ENCODE peak calls at places on chromosomes 1 and 21, in seven cellular contexts. E is HEK293T, I is K562, J is H1, L is HCT116, T is GM12878, X is HepG2. M is an unnamed sample.

GRCh38 chr21:41761211-41762181 is 5.4 kb downstream of the RIPK4 start:
- DNase-seq in J (no peak), I (no peak), E (no peak), T (no peak), X (peak), L (no peak), M (no peak)

GRCh38 chr1:210754931-210755670 is 378.8 kb downstream of the KCNH1 start:
- DNase-seq in E (no peak), L (no peak), X (no peak), T (no peak), J (no peak), I (no peak), M (no peak)

GRCh38 chr21:45303751-45304150 is 16.1 kb upstream of the POFUT2 start:
- DNase-seq in L (no peak), J (no peak), X (no peak), E (no peak), T (no peak), I (no peak), M (no peak)

GRCh38 chr1:25563330-25564215 is 20.2 kb downstream of the LDLRAP1 start:
- DNase-seq in T (no peak), E (no peak), X (no peak), J (no peak), I (no peak), L (no peak), M (no peak)

GRCh38 chr21:15276243-15276642 is 211.4 kb upstream of the NRIP1 start:
- DNase-seq in J (no peak), E (no peak), I (no peak), X (no peak), T (no peak), L (no peak), M (no peak)

GRCh38 chr1:206834711-206835110 is 30.7 kb upstream of the IL20 start:
- DNase-seq in I (no peak), T (no peak), J (peak), L (no peak), E (no peak), X (no peak), M (no peak)

GRCh38 chr1:69263982-69264381 is 303.7 kb upstream of the LRRC7 start:
- DNase-seq in J (no peak), X (no peak), L (no peak), I (no peak), T (no peak), E (peak), M (no peak)

GRCh38 chr1:110347182-110347893 is 8.2 kb downstream of the RBM15 start:
- DNase-seq in I (peak), E (no peak), L (no peak), X (no peak), J (no peak), T (no peak), M (no peak)

GRCh38 chr1:203216274-203217138 is 13.0 kb downstream of the CHIT1 start:
- DNase-seq in I (peak), E (peak), T (peak), J (peak), X (peak), L (peak), M (peak)

GRCh38 chr21:45378258-45378966 is 26.6 kb upstream of the COL18A1 start:
- DNase-seq in X (no peak), L (no peak), T (no peak), I (no peak), E (no peak), J (peak), M (peak)

GRCh38 chr1:45299981-45300668 is 26.6 kb upstream of the HPDL start:
- DNase-seq in J (peak), X (peak), L (peak), E (peak), T (no peak), I (peak), M (no peak)

GRCh38 chr1:171740987-171741871 is 636 bp downstream of the VAMP4 start:
- DNase-seq in E (peak), X (peak), I (peak), T (peak), L (no peak), J (no peak), M (no peak)

GRCh38 chr1:239757711-239758110 is 334.0 kb upstream of the FMN2 start:
- DNase-seq in X (no peak), T (no peak), L (no peak), J (no peak), I (no peak), E (no peak), M (no peak)

GRCh38 chr1:64915381-64916274 is 50.7 kb downstream of the JAK1 start:
- DNase-seq in L (no peak), T (no peak), J (no peak), E (no peak), X (peak), I (no peak), M (no peak)

GRCh38 chr1:230084408-230085177 is 17.6 kb downstream of the GALNT2 start:
- DNase-seq in I (no peak), J (no peak), E (no peak), T (no peak), X (peak), L (peak), M (no peak)

GRCh38 chr1:23908453-23909341 is 4.5 kb downstream of the CNR2 start:
- DNase-seq in L (no peak), I (peak), X (no peak), J (no peak), T (peak), E (no peak), M (no peak)

GRCh38 chr1:27873671-27874384 is 1.5 kb downstream of the THEMIS2 start:
- DNase-seq in I (no peak), T (no peak), L (no peak), E (no peak), X (no peak), J (no peak), M (no peak)

GRCh38 chr1:31834501-31834900 is 18.7 kb upstream of the SPOCD1 start:
- DNase-seq in I (no peak), X (peak), T (no peak), L (no peak), J (no peak), E (no peak), M (no peak)

GRCh38 chr1:167618789-167619188 is 11.2 kb upstream of the RCSD1 start:
- DNase-seq in I (no peak), X (no peak), T (no peak), L (no peak), E (no peak), J (no peak), M (no peak)

GRCh38 chr1:89271616-89272015 is 1.0 kb downstream of the GBP5 start:
- DNase-seq in I (no peak), J (no peak), X (no peak), L (no peak), T (no peak), E (no peak), M (no peak)

GRCh38 chr1:159100589-159100988 is 24.0 kb upstream of the AIM2 start:
- DNase-seq in I (no peak), L (no peak), X (no peak), J (no peak), T (no peak), E (no peak), M (no peak)

GRCh38 chr1:16420719-16421118 is 16.5 kb downstream of the SPATA21 start:
- DNase-seq in X (no peak), E (no peak), L (no peak), T (peak), J (no peak), I (no peak), M (no peak)

GRCh38 chr1:46687910-46688509 is 16.4 kb downstream of the TEX38 start:
- DNase-seq in L (no peak), E (no peak), T (no peak), J (no peak), I (no peak), X (no peak), M (no peak)

GRCh38 chr1:46690931-46691411 is 19.3 kb downstream of the TEX38 start:
- DNase-seq in T (no peak), L (no peak), X (no peak), J (no peak), I (no peak), E (no peak), M (no peak)

GRCh38 chr1:46687095-46687659 is 15.5 kb downstream of the TEX38 start:
- DNase-seq in L (no peak), E (no peak), J (no peak), X (no peak), T (no peak), I (no peak), M (no peak)

GRCh38 chr1:46689897-46690296 is 18.2 kb downstream of the TEX38 start:
- DNase-seq in T (no peak), E (no peak), I (no peak), J (no peak), X (no peak), L (no peak), M (no peak)

DNA sequence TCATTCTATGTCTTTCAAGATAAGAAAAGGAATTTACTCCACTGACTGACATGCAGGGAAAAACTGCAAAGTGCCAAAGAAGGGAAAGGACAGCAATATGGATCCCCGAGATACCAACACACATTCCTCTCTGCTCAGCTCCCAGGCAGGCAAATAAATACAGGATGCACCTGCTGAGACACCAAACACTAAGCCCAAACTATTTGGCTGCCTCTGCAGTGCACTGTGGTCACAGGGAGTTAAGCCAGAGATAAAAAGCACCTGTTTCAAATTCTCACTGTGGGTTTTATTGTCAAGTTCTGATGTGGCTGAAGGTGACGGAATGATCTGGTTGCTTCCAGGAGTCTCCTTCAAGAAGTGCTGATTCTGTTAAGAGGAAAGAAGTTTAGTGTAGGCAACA is 17.7 kb downstream of the TEX38 start:
- DNase-seq in T (no peak), E (no peak), X (no peak), I (no peak), J (no peak), L (no peak), M (no peak)
- TF ChIP-seq SP1 in T (no peak), E (no peak), X (no peak), I (no peak), J (no peak), L (no peak), M (no peak)

GRCh38 chr1:173705117-173705516 is 9.7 kb upstream of the KLHL20 start:
- DNase-seq in T (no peak), J (no peak), L (no peak), I (no peak), E (no peak), X (no peak), M (no peak)
- TF ChIP-seq SP1 in T (no peak), J (no peak), L (no peak), I (no peak), E (no peak), X (no peak), M (no peak)

GRCh38 chr1:93773049-93773838 is 91.6 kb upstream of the BCAR3 start:
- DNase-seq in J (no peak), T (no peak), E (no peak), L (no peak), X (no peak), I (no peak), M (no peak)

GRCh38 chr1:93777255-93777654 is 95.6 kb upstream of the BCAR3 start:
- DNase-seq in I (no peak), T (no peak), X (no peak), L (no peak), E (no peak), J (no peak), M (no peak)

GRCh38 chr1:93774707-93775106 is 93.1 kb upstream of the BCAR3 start:
- DNase-seq in I (no peak), T (no peak), J (no peak), E (no peak), X (no peak), L (no peak), M (no peak)

GRCh38 chr1:93776728-93777127 is 95.1 kb upstream of the BCAR3 start:
- DNase-seq in X (no peak), I (no peak), E (no peak), T (no peak), J (peak), L (no peak), M (no peak)

DNA sequence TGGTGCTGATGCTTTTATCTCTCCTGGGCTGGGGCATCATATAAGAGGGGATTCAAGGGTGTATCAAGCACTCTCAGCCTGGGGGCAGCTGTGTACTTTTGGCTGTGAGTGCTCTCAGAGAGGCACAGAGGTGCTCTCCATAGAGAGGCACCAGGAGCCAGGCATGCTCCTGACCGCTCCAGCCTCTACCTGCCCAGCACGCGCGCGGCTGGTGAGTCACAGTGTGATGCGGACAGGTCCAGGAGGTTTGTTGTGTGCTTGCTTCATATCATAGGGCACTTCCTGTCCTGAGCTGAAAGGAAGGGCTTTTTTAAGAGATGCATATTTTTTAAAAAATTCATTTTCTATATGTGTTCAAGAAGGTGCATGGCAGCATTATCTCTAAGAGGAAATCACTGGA is 93.6 kb upstream of the BCAR3 start:
- DNase-seq in T (no peak), X (no peak), L (peak), J (peak), I (no peak), E (no peak), M (no peak)
- TF ChIP-seq SP1 in T (no peak), X (no peak), L (peak), J (no peak), I (no peak), E (no peak), M (no peak)

DNA sequence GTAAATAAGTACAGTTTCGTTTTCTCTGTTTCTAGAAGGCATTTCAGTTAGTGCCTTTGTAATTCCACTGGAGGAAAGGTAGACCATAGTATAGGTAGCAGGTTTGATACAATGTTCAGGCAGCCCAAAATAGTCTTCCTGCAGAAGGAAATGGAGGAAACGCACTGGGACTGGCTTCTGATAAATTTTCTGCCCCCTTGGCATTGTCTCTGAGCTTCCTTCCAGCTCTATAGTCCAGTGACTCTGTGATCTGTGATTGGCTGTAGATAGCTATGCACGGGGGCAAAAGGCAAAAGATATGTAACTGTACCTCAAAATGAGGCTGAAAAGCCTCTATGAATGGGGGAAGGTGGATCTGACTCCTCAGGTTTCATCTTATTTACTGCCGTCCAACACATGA is 5.8 kb upstream of the MAGOH start:
- DNase-seq in L (no peak), E (no peak), J (no peak), X (no peak), T (no peak), I (no peak), M (no peak)
- TF ChIP-seq SP1 in L (no peak), E (no peak), J (no peak), X (no peak), T (no peak), I (no peak), M (no peak)

GRCh38 chr21:35840197-35840799 is 220.0 kb downstream of the SETD4 start:
- DNase-seq in T (no peak), J (no peak), I (peak), X (peak), L (peak), E (peak), M (peak)
- TF ChIP-seq SP1 in T (no peak), J (no peak), I (no peak), X (no peak), L (no peak), E (no peak), M (no peak)

M was measured in WTC11.